ENCODE peak calls at places on chromosome 1, in five cellular contexts. D is SK-N-SH, K is GM12878, M is HepG2, S is K562. X is an unnamed sample.

GRCh38 chr1:39268112-39268581 is 63.7 kb downstream of the MACF1 start:
- DNase-seq in D (no peak), K (no peak), M (no peak), S (no peak), X (peak; percentile 90)

GRCh38 chr1:19758227-19758830 is 41.4 kb downstream of the TMCO4 start:
- DNase-seq in D (no peak), K (no peak), M (no peak), S (no peak), X (peak; percentile 84)

GRCh38 chr1:7407547-7407895 is 363.6 kb upstream of the VAMP3 start:
- DNase-seq in D (no peak), K (no peak), M (no peak), S (no peak), X (no peak)

GRCh38 chr1:108983114-108983513 is 19.8 kb upstream of the CLCC1 start:
- DNase-seq in D (no peak), K (no peak), M (no peak), S (no peak), X (no peak)

GRCh38 chr1:7891804-7892203 is 38.9 kb upstream of the UTS2 start:
- DNase-seq in D (no peak), K (no peak), M (no peak), S (no peak), X (no peak)

GRCh38 chr1:66542811-66543767 is 9.1 kb downstream of the SGIP1 start:
- DNase-seq in D (no peak), K (no peak), M (peak; percentile 98), S (no peak), X (peak; percentile 95)

GRCh38 chr1:68230901-68231626 is 1.3 kb downstream of the WLS start:
- DNase-seq in D (peak; percentile 63), K (no peak), M (no peak), S (no peak), X (no peak)

GRCh38 chr1:44808063-44808937 is at the start of gene BTBD19:
- DNase-seq in D (peak; percentile 93), K (no peak), M (peak; percentile 84), S (peak; percentile 76), X (peak; percentile 91)

GRCh38 chr1:20366766-20367602 is 76.3 kb downstream of the VWA5B1 start:
- DNase-seq in D (peak; percentile 79), K (no peak), M (peak; percentile 25), S (peak; percentile 34), X (peak; percentile 45)

GRCh38 chr1:232462200-232462599 is 167.7 kb downstream of the SIPA1L2 start:
- DNase-seq in D (no peak), K (no peak), M (no peak), S (no peak), X (peak; percentile 20)

GRCh38 chr1:189619682-189620332 is 857.9 kb downstream of the BRINP3 start:
- DNase-seq in D (no peak), K (no peak), M (peak; percentile 15), S (no peak), X (peak; percentile 93)

GRCh38 chr1:32783851-32784250 is 33.3 kb downstream of the YARS1 start:
- DNase-seq in D (no peak), K (no peak), M (no peak), S (no peak), X (no peak)

GRCh38 chr1:75632350-75632949 is 21.5 kb upstream of the SLC44A5 start:
- DNase-seq in D (peak; percentile 34), K (no peak), M (peak; percentile 28), S (peak; percentile 38), X (peak; percentile 23)

GRCh38 chr1:211326528-211327340 is at the start of gene TRAF5:
- DNase-seq in D (peak; percentile 89), K (no peak), M (no peak), S (peak; percentile 81), X (peak; percentile 55)

GRCh38 chr1:229224308-229224707 is 46.6 kb upstream of the RAB4A start:
- DNase-seq in D (no peak), K (no peak), M (no peak), S (no peak), X (peak; percentile 48)

GRCh38 chr1:184408580-184408979 is 21.8 kb downstream of the C1orf21 start:
- DNase-seq in D (no peak), K (no peak), M (no peak), S (no peak), X (no peak)

GRCh38 chr1:107433635-107434378 is 293.0 kb downstream of the NTNG1 start:
- DNase-seq in D (no peak), K (no peak), M (no peak), S (no peak), X (no peak)

GRCh38 chr1:3772715-3773571 is at the start of gene SMIM1:
- DNase-seq in D (no peak), K (no peak), M (peak; percentile 52), S (no peak), X (no peak)

GRCh38 chr1:214414691-214415090 is 133.7 kb downstream of the SMYD2 start:
- DNase-seq in D (no peak), K (no peak), M (peak; percentile 78), S (no peak), X (no peak)

GRCh38 chr1:117130526-117130925 is 9.0 kb upstream of the TRIM45 start:
- DNase-seq in D (no peak), K (no peak), M (no peak), S (no peak), X (no peak)

GRCh38 chr1:64981602-64981981 is 15.2 kb upstream of the JAK1 start:
- DNase-seq in D (no peak), K (no peak), M (no peak), S (no peak), X (no peak)

GRCh38 chr1:166839600-166840308 is 479 bp downstream of the POGK start:
- DNase-seq in D (peak; percentile 81), K (no peak), M (peak; percentile 17), S (no peak), X (peak; percentile 19)

GRCh38 chr1:163203561-163203960 is 845 bp upstream of the RGS5 start:
- DNase-seq in D (no peak), K (no peak), M (no peak), S (no peak), X (peak; percentile 3)

GRCh38 chr1:210790196-210790595 is 343.8 kb downstream of the KCNH1 start:
- DNase-seq in D (no peak), K (no peak), M (no peak), S (no peak), X (no peak)

GRCh38 chr1:30757196-30757949 is at the start of gene LAPTM5:
- DNase-seq in D (no peak), K (no peak), M (no peak), S (no peak), X (no peak)

GRCh38 chr1:17012775-17013501 is 1.2 kb upstream of the ATP13A2 start:
- DNase-seq in D (no peak), K (no peak), M (no peak), S (no peak), X (no peak)

GRCh38 chr1:231395051-231395995 is 26.8 kb downstream of the EGLN1 start:
- DNase-seq in D (no peak), K (no peak), M (peak; percentile 74), S (no peak), X (peak; percentile 98)

DNA sequence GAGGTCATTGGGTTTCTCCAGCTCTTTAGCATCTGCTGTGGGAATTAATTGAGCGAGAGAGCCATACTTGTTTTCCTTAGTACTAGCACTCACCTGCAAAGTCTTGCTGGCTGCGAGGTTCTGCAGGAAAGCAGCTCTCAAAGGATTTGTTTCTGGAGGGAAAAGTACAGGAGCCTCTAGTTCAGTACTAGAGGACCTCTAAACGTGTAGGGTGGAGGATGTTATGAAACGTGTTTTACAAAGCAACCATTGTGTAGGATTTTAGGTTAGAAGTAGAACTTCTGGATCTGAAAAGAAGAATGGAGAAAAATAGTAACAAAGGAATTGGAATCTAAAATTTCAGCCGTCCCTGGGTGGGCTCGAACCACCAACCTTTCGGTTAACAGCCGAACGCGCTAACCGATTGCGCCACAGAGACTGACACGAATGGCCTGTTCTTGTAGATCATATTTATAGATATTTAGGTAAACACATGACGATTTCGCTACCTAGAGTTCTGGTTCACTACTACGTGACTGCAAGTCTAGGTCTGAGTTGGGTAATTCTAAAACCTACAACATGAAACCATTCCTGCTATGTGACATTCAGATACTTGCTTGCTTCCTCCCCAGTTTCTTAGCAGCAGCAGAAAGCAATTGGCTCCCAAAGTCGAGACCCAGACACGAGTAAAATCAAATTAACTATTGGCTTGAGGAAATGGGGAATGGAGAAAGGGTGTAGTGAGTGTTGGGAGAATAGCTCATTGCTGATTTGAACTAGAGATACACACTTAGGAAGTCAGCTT is 60.2 kb upstream of the CFAP126 start:
- DNase-seq in D (peak; percentile 36), K (peak; percentile 72), M (peak; percentile 35), S (peak; percentile 54), X (peak; percentile 68)
- TF ChIP-seq MXI1 in D (no peak), K (no peak), M (no peak), S (no peak), X (no peak)

GRCh38 chr1:1170215-1170890 is 3.3 kb upstream of the TTLL10 start:
- DNase-seq in D (no peak), K (no peak), M (no peak), S (no peak), X (no peak)
- H2AFZ ChIP-seq in D (no peak overlapping the region), K (no peak overlapping the region), M (no peak overlapping the region), S (no peak overlapping the region), X (no peak overlapping the region)

GRCh38 chr1:154154053-154154452 is 820 bp downstream of the NUP210L start:
- DNase-seq in D (no peak), K (no peak), M (no peak), S (no peak), X (no peak)
- TF ChIP-seq MXI1 in D (no peak), K (no peak), M (no peak), S (no peak), X (no peak)

GRCh38 chr1:181423301-181423918 is 59.9 kb upstream of the CACNA1E start:
- DNase-seq in D (peak; percentile 51), K (no peak), M (peak; percentile 27), S (peak; percentile 51), X (peak; percentile 14)
- H2AFZ ChIP-seq in D (no peak overlapping the region), K (no peak overlapping the region), M (no peak overlapping the region), S (no peak overlapping the region), X (no peak overlapping the region)

GRCh38 chr1:198529414-198529813 is 11.1 kb downstream of the ATP6V1G3 start:
- DNase-seq in D (peak; percentile 4), K (no peak), M (no peak), S (no peak), X (peak; percentile 81)
- TF ChIP-seq MXI1 in D (no peak), K (no peak), M (no peak), S (no peak), X (no peak)

GRCh38 chr1:27318137-27318536 is 3.8 kb upstream of the TMEM222 start:
- DNase-seq in D (no peak), K (no peak), M (no peak), S (no peak), X (no peak)
- H2AFZ ChIP-seq in D (peak overlapping the region; percentile 38), K (peak overlapping the region; percentile 15), M (no peak overlapping the region), S (peak overlapping the region; percentile 56), X (peak overlapping the region; percentile 33)

GRCh38 chr1:193677874-193678273 is 491.5 kb upstream of the B3GALT2 start:
- DNase-seq in D (no peak), K (no peak), M (no peak), S (no peak), X (no peak)

GRCh38 chr1:193680247-193680923 is 494.0 kb upstream of the B3GALT2 start:
- DNase-seq in D (no peak), K (no peak), M (no peak), S (no peak), X (no peak)

GRCh38 chr1:193676996-193677569 is 490.7 kb upstream of the B3GALT2 start:
- DNase-seq in D (no peak), K (no peak), M (no peak), S (no peak), X (peak; percentile 60)

GRCh38 chr1:193674292-193674944 is 488.0 kb upstream of the B3GALT2 start:
- DNase-seq in D (no peak), K (no peak), M (no peak), S (no peak), X (peak; percentile 65)
- TF ChIP-seq MXI1 in D (no peak), K (no peak), M (no peak), S (no peak), X (no peak)

X was measured in IMR-90.